ENCODE peak calls at places on chromosomes 16 and 17, in eight cellular contexts. S is left colon; Z is immature natural killer cell; Q is activated CD8-positive, alpha-beta T cell treated with anti-CD3 and anti-CD28 coated beads for 36 hours; B is bronchial epithelial cell; Y is NCI-H2081 treated with DMSO at 0.1 percent for 48 hours; H is right atrium auricular region; I is H9. L is an unnamed sample.

GRCh38 chr16:73951541-73951940 is 345.1 kb upstream of the PSMD7 start:
- DNase-seq in S (no peak), Z (no peak), Q (no peak), B (no peak), Y (no peak), H (no peak), I (no peak), L (no peak)

GRCh38 chr16:88359008-88359407 is 23.8 kb upstream of the ZNF469 start:
- DNase-seq in S (no peak), Z (no peak), Q (no peak), B (no peak), Y (no peak), H (no peak), I (no peak), L (no peak)

GRCh38 chr17:15091825-15092224 is 173.3 kb downstream of the PMP22 start:
- DNase-seq in S (no peak), Z (no peak), Q (no peak), B (peak; percentile 31), Y (no peak), H (no peak), I (no peak), L (no peak)

GRCh38 chr16:88804552-88805339 is 1.2 kb downstream of the CDT1 start:
- DNase-seq in S (peak; percentile 61), Z (no peak), Q (peak; percentile 54), B (no peak), Y (no peak), H (no peak), I (peak; percentile 65), L (peak; percentile 70)

GRCh38 chr16:12971216-12971615 is 69.8 kb downstream of the SHISA9 start:
- DNase-seq in S (no peak), Z (no peak), Q (no peak), B (peak; percentile 17), Y (no peak), H (no peak), I (no peak), L (no peak)

GRCh38 chr16:87956169-87956770 is 5.0 kb downstream of the BANP start:
- DNase-seq in S (peak; percentile 63), Z (peak; percentile 80), Q (peak; percentile 92), B (no peak), Y (no peak), H (peak; percentile 75), I (no peak), L (peak; percentile 83)

GRCh38 chr17:75697651-75698291 is 23.5 kb upstream of the ITGB4 start:
- DNase-seq in S (no peak), Z (no peak), Q (no peak), B (no peak), Y (no peak), H (no peak), I (no peak), L (no peak)

GRCh38 chr17:44071198-44071520 is 624 bp downstream of the G6PC3 start:
- DNase-seq in S (no peak), Z (no peak), Q (peak; percentile 90), B (peak; percentile 75), Y (no peak), H (no peak), I (no peak), L (no peak)

GRCh38 chr17:43356999-43357398 is 41.8 kb upstream of the ARL4D start:
- DNase-seq in S (no peak), Z (no peak), Q (no peak), B (peak; percentile 93), Y (no peak), H (no peak), I (no peak), L (no peak)

GRCh38 chr16:89478576-89479221 is 11.7 kb downstream of the ANKRD11 start:
- DNase-seq in S (no peak), Z (peak; percentile 49), Q (peak; percentile 37), B (peak; percentile 96), Y (no peak), H (no peak), I (no peak), L (no peak)